ENCODE peak calls at places on chromosome 11, in six cellular contexts. Q is transverse colon, W is cardiac muscle cell, U is suprapubic skin, F is esophagus squamous epithelium, K is Caco-2. I is an unnamed sample.

GRCh38 chr11:7281083-7281482 is 29.4 kb downstream of the SYT9 start:
- DNase-seq in Q (no peak), F (no peak), K (peak; percentile 10), U (no peak), W (no peak), I (no peak)

GRCh38 chr11:125594958-125595357 is 2.3 kb downstream of the STT3A start:
- DNase-seq in Q (no peak), K (no peak), F (no peak), W (no peak), U (no peak), I (no peak)

GRCh38 chr11:112786196-112786595 is 175.0 kb upstream of the NCAM1 start:
- DNase-seq in F (no peak), W (no peak), K (no peak), U (no peak), Q (no peak), I (no peak)

GRCh38 chr11:67252831-67253239 is 13.4 kb upstream of the GRK2 start:
- DNase-seq in W (peak; percentile 46), F (no peak), K (peak; percentile 54), U (no peak), Q (no peak), I (no peak)

GRCh38 chr11:61976420-61976800 is 9.0 kb upstream of the FTH1 start:
- DNase-seq in K (no peak), F (no peak), W (no peak), Q (no peak), U (no peak), I (no peak)

GRCh38 chr11:111457731-111458368 is 54.3 kb downstream of the BTG4 start:
- DNase-seq in Q (no peak), F (no peak), W (no peak), K (no peak), U (peak; percentile 50), I (no peak)

GRCh38 chr11:59261150-59261549 is 48.4 kb upstream of the MPEG1 start:
- DNase-seq in W (no peak), Q (no peak), F (no peak), K (no peak), U (no peak), I (no peak)

GRCh38 chr11:6653055-6653454 is 2.6 kb downstream of the DCHS1 start:
- DNase-seq in K (no peak), W (no peak), Q (no peak), U (no peak), F (no peak), I (no peak)

GRCh38 chr11:79189055-79189454 is 251.8 kb downstream of the TENM4 start:
- DNase-seq in W (no peak), K (no peak), F (no peak), Q (no peak), U (no peak), I (no peak)

GRCh38 chr11:59545179-59546020 is 34.1 kb downstream of the OR4D9 start:
- DNase-seq in K (no peak), W (no peak), F (no peak), Q (no peak), U (no peak), I (no peak)

DNA sequence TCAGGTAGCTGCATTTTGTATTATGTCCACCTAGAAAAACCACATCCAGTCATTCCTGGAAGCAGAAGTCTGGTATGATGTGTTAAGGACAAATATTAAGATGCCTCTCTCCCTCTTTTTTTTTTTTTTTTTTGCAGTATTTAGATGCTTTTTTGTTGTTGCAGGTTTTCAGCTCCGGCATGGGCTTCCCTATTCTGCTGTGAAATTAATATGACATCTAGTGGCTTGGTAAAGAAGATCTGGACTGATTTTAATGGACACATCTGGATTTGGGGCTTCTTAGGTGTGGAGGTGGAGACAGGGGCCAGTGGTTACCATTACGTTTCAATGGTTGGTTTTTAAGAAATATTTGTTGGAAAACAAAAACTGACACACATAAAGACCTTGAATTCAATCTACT is 47.5 kb upstream of the RASSF10 start:
- DNase-seq in K (no peak), U (no peak), F (no peak), W (no peak), Q (no peak), I (no peak)
- TF ChIP-seq CTCF in K (no peak), U (no peak), F (no peak), W (peak; percentile 24), Q (no peak), I (no peak)

GRCh38 chr11:70578831-70579230 is 180.5 kb downstream of the CTTN start:
- DNase-seq in U (no peak), F (no peak), W (no peak), Q (no peak), K (no peak), I (no peak)

GRCh38 chr11:70578371-70578770 is 180.0 kb downstream of the CTTN start:
- DNase-seq in F (no peak), W (no peak), Q (no peak), K (no peak), U (no peak), I (no peak)

GRCh38 chr11:70575396-70576060 is 177.2 kb downstream of the CTTN start:
- DNase-seq in K (no peak), U (no peak), W (no peak), F (no peak), Q (no peak), I (no peak)

GRCh38 chr11:70577948-70578347 is 179.6 kb downstream of the CTTN start:
- DNase-seq in K (no peak), F (no peak), Q (no peak), U (no peak), W (no peak), I (no peak)

DNA sequence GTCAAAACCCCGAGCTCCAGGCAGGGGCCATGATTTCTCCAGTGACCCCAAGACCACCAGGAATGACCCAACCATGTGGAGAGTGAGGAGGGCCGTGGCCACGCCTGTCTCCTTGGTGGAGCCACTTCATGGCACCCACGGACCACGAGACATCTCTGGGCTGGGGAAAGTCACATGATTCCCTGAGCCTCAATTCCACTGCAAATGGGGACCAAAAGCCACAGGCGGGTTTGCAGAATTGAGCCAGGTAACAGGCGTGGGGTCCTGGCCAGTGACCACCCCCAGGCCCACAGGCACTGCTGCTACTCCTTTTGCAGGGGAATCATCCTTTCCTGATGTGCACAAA is 178.9 kb downstream of the CTTN start:
- DNase-seq in K (no peak), W (no peak), Q (no peak), F (no peak), U (no peak), I (no peak)
- H3K9me3 ChIP-seq in K (no peaks in the 10 kb centered on the region), W (no peaks in the 10 kb centered on the region), Q (no peaks in the 10 kb centered on the region), F (no peaks in the 10 kb centered on the region), U (no peaks in the 10 kb centered on the region), I (no peaks in the 10 kb centered on the region)

DNA sequence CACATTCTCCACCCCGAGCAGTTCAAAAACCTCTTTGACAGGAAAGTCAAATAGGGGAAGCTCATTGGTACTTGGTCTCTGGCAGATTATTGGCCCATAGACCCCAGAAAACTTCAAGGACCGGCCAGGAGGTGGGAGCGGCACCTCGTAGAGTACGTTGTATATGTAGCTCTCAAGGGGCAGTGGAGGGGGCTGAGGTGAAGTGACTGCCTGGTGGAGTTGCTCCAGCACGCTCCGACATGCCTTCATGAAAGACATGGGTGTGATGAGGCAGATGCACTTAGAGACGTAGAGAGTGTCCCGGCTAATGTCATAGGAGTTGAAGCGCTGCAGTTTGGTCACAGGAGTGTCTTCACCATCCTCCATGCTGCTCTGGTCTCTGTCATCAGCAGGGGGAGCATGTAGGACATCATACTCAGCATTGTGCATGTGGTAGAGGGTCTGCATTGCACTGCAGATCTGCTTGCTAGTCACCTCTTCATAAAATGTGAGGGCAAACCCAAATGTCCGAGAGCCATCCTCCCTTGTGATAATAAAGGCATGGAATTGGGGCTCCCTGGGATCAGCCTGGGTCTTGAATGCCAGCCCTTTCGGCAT is 61.3 kb downstream of the DENND5A start:
- DNase-seq in K (peak; percentile 48), U (no peak), Q (no peak), W (peak; percentile 33), F (no peak), I (no peak)
- TF ChIP-seq CTCF in K (peak; percentile 45), U (no peak), Q (no peak), W (peak; percentile 5), F (no peak), I (no peak)

GRCh38 chr11:133796043-133796795 is 49.1 kb downstream of the SPATA19 start:
- DNase-seq in Q (no peak), W (no peak), U (no peak), F (no peak), K (no peak), I (no peak)
- H3K9me3 ChIP-seq in Q (no peaks in the 10 kb centered on the region), W (no peaks in the 10 kb centered on the region), U (peaks cover 5% of the 10 kb centered on the region), F (peaks cover 11% of the 10 kb centered on the region), K (peaks cover 26% of the 10 kb centered on the region), I (no peaks in the 10 kb centered on the region)

GRCh38 chr11:123235117-123235686 is 40.2 kb upstream of the CLMP start:
- DNase-seq in F (no peak), K (peak; percentile 36), U (peak; percentile 82), W (peak; percentile 34), Q (peak; percentile 50), I (peak; percentile 43)
- TF ChIP-seq CTCF in F (no peak), K (peak; percentile 49), U (peak; percentile 10), W (peak; percentile 79), Q (peak; percentile 46), I (peak; percentile 47)

GRCh38 chr11:17371614-17372013 is 16.8 kb downstream of the KCNJ11 start:
- DNase-seq in F (no peak), Q (no peak), K (peak; percentile 26), U (no peak), W (peak; percentile 25), I (no peak)
- H3K9me3 ChIP-seq in F (peaks cover 60% of the 10 kb centered on the region), Q (peaks cover 48% of the 10 kb centered on the region), K (peaks cover 42% of the 10 kb centered on the region), U (peaks cover 42% of the 10 kb centered on the region), W (no peaks in the 10 kb centered on the region), I (no peaks in the 10 kb centered on the region)

GRCh38 chr11:86743223-86744118 is 56.9 kb upstream of the PRSS23 start:
- DNase-seq in W (peak; percentile 8), U (no peak), K (no peak), Q (peak; percentile 26), F (no peak), I (peak; percentile 46)
- TF ChIP-seq CTCF in W (no peak), U (no peak), K (no peak), Q (no peak), F (no peak), I (no peak)

GRCh38 chr11:100438366-100438765 is 248.7 kb upstream of the ARHGAP42 start:
- DNase-seq in F (no peak), K (no peak), Q (no peak), U (no peak), W (peak; percentile 71), I (no peak)

DNA sequence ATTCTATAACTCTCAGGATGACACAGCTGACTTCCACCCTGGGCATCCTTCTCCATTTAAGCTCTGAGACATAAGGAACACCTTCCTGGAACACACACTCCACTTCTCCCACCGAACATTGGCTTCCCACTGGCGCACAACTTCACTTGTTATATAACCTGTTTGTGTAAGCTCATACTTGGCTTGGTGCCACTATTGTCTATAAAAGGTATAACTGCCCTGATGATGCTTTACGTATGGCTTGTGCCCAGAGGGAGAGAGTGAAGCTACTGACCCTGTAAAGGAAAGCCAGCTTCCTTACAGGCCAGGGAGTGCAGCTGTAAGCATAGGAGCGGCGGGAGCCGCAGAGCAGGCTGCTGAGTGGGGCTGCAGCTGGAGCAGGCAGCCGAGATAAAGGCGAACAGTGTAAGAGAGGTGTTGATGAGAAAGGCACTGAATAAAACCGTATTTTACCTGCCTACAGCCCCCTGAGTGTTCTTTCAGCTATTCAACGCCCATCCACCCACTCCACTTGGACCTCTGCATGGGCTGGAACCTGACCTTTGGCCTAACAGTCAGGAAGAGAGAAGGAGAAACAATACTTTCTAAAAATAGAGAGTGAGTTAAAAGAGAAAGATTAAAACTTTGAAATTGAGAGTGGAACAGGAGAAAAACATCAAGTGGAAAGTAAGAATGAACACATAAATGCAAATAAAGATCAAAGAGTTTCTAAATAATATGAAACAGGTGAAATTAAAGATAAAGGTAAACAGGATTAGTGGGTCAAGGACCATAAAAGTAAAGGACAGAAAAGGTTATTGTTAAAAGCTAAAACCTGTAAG is 252.1 kb upstream of the ARHGAP42 start:
- DNase-seq in K (no peak), U (no peak), Q (no peak), W (peak; percentile 84), F (no peak), I (no peak)
- H3K9me3 ChIP-seq in K (no peaks in the 10 kb centered on the region), U (no peaks in the 10 kb centered on the region), Q (peaks cover 4% of the 10 kb centered on the region), W (no peaks in the 10 kb centered on the region), F (no peaks in the 10 kb centered on the region), I (no peaks in the 10 kb centered on the region)

I was measured in body of pancreas.